ENCODE peak calls at places on chromosome 1, in six cellular contexts. D is PC-9; B is CD4-positive, alpha-beta memory T cell; S is small intestine; P is heart right ventricle; W is fibroblast of lung. O is an unnamed sample.

GRCh38 chr1:202131956-202132821 is 9.5 kb downstream of the GPR37L1 start:
- DNase-seq in W (no peak), S (no peak), D (peak; percentile 57), B (no peak), P (peak; percentile 58), O (no peak)

GRCh38 chr1:238642231-238642630 is 744.1 kb upstream of the CHRM3 start:
- DNase-seq in W (peak; percentile 20), B (no peak), D (no peak), S (no peak), P (no peak), O (no peak)

GRCh38 chr1:241819340-241819866 is 28.6 kb upstream of the EXO1 start:
- DNase-seq in P (no peak), W (no peak), D (no peak), B (no peak), S (no peak), O (no peak)

GRCh38 chr1:58500036-58500435 is 46.5 kb downstream of the OMA1 start:
- DNase-seq in P (no peak), B (no peak), W (no peak), D (no peak), S (no peak), O (no peak)

GRCh38 chr1:40783001-40783905 is at the start of gene KCNQ4:
- DNase-seq in P (peak; percentile 66), W (peak; percentile 12), B (no peak), D (peak; percentile 50), S (peak; percentile 27), O (peak; percentile 42)

GRCh38 chr1:155078496-155079209 is at the start of gene EFNA3:
- DNase-seq in B (peak; percentile 54), D (peak; percentile 73), W (no peak), P (peak; percentile 83), S (peak; percentile 60), O (no peak)

GRCh38 chr1:87683557-87683956 is 354.9 kb downstream of the LMO4 start:
- DNase-seq in B (no peak), P (no peak), S (no peak), W (no peak), D (no peak), O (no peak)

GRCh38 chr1:111621050-111621449 is 1.5 kb downstream of the RAP1A start:
- DNase-seq in B (no peak), W (no peak), P (no peak), S (no peak), D (no peak), O (no peak)

GRCh38 chr1:31447210-31447609 is 34.2 kb downstream of the SERINC2 start:
- DNase-seq in S (no peak), D (no peak), B (no peak), W (no peak), P (no peak), O (no peak)

GRCh38 chr1:112807999-112808398 is 92.9 kb upstream of the PPM1J start:
- DNase-seq in W (no peak), D (no peak), B (no peak), S (no peak), P (no peak), O (no peak)

GRCh38 chr1:87524021-87524754 is 195.5 kb downstream of the LMO4 start:
- DNase-seq in D (no peak), S (no peak), P (no peak), B (no peak), W (no peak), O (no peak)

GRCh38 chr1:72284084-72284397 is 1.7 kb upstream of the NEGR1 start:
- DNase-seq in P (no peak), D (no peak), W (no peak), S (no peak), B (no peak), O (no peak)

GRCh38 chr1:55326496-55326895 is 111.3 kb upstream of the USP24 start:
- DNase-seq in B (no peak), S (no peak), W (no peak), D (no peak), P (no peak), O (no peak)

GRCh38 chr1:205488074-205488723 is 16.3 kb upstream of the CDK18 start:
- DNase-seq in B (peak; percentile 21), W (peak; percentile 67), P (no peak), S (peak; percentile 74), D (peak; percentile 48), O (no peak)

GRCh38 chr1:30929135-30929889 is 20.8 kb upstream of the SDC3 start:
- DNase-seq in P (no peak), D (peak; percentile 37), W (peak; percentile 53), B (peak; percentile 31), S (peak; percentile 38), O (no peak)

GRCh38 chr1:164701221-164701761 is 142.3 kb downstream of the PBX1 start:
- DNase-seq in W (no peak), P (no peak), B (no peak), D (no peak), S (no peak), O (no peak)

GRCh38 chr1:164702216-164702615 is 143.2 kb downstream of the PBX1 start:
- DNase-seq in W (peak; percentile 52), D (no peak), S (no peak), P (no peak), B (no peak), O (no peak)

GRCh38 chr1:164700683-164701082 is 141.7 kb downstream of the PBX1 start:
- DNase-seq in D (no peak), B (no peak), S (no peak), P (no peak), W (no peak), O (no peak)

GRCh38 chr1:164702664-164703063 is 143.7 kb downstream of the PBX1 start:
- DNase-seq in W (no peak), B (no peak), D (no peak), P (no peak), S (no peak), O (no peak)

DNA sequence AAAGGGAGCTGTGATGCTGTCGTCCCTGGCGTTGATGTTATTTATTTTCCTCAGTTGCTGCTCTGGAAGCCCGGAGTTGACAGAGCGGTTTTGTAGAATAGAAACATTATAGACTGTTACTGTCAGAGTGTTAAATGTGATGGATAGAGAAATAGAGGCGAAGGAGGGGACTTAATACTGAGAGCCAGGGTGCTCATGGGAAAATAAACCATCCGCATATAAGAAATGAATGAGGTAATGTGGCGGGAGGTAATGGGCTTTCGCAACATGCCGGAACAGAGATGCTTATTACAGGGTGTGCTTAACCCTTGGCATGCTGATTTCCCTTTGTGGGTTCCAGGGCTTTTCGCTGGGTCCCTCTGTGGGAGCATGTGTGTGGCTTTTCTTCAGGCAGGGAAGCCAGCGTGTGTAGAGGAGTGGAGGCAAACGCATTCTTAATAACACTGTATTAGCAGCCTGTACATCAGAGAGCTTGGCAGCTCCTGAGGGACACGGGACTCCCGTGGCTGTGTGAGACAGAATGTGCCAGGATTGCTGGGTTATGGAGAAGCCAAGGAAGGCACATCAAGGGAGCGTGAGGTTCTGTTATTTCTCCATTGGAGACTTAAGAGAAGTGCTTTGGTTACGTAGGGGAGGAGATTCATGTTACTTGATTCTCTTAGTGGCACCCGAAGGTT is 141.0 kb downstream of the PBX1 start:
- DNase-seq in P (peak; percentile 13), S (no peak), B (no peak), D (no peak), W (peak; percentile 64), O (no peak)
- H3K27ac ChIP-seq in P (no peak overlapping the region), S (no peak overlapping the region), B (no peak overlapping the region), D (no peak overlapping the region), W (no peak overlapping the region), O (no peak overlapping the region)

GRCh38 chr1:153430166-153430553 is 13.8 kb downstream of the S100A7A start:
- DNase-seq in P (no peak), B (no peak), D (no peak), S (no peak), W (no peak), O (no peak)

GRCh38 chr1:153429266-153430165 is 13.2 kb downstream of the S100A7A start:
- DNase-seq in S (no peak), D (no peak), B (no peak), P (no peak), W (no peak), O (no peak)

GRCh38 chr1:153428073-153428638 is 11.8 kb downstream of the S100A7A start:
- DNase-seq in W (no peak), P (no peak), S (no peak), D (no peak), B (no peak), O (no peak)

GRCh38 chr1:153430561-153430960 is 14.2 kb downstream of the S100A7A start:
- DNase-seq in P (no peak), W (no peak), D (no peak), S (no peak), B (no peak), O (no peak)

GRCh38 chr1:153428790-153429189 is 12.5 kb downstream of the S100A7A start:
- DNase-seq in S (no peak), P (no peak), D (no peak), W (no peak), B (no peak), O (no peak)
- H3K27ac ChIP-seq in S (no peak overlapping the region), P (no peak overlapping the region), D (no peak overlapping the region), W (no peak overlapping the region), B (no peak overlapping the region), O (no peak overlapping the region)

GRCh38 chr1:164725401-164725800 is 166.4 kb downstream of the PBX1 start:
- DNase-seq in W (peak; percentile 54), P (no peak), B (no peak), S (no peak), D (no peak), O (no peak)
- H3K27ac ChIP-seq in W (peak overlapping the region; percentile 62), P (no peak overlapping the region), B (no peak overlapping the region), S (no peak overlapping the region), D (no peak overlapping the region), O (no peak overlapping the region)

GRCh38 chr1:3518756-3519155 is 64.3 kb downstream of the ARHGEF16 start:
- DNase-seq in S (no peak), D (no peak), B (no peak), W (no peak), P (no peak), O (no peak)

GRCh38 chr1:3519301-3519885 is 64.9 kb downstream of the ARHGEF16 start:
- DNase-seq in S (no peak), D (no peak), P (no peak), B (no peak), W (no peak), O (no peak)

GRCh38 chr1:3521426-3521825 is 67.0 kb downstream of the ARHGEF16 start:
- DNase-seq in P (no peak), B (no peak), W (no peak), D (no peak), S (no peak), O (no peak)

GRCh38 chr1:3522112-3522511 is 67.6 kb downstream of the ARHGEF16 start:
- DNase-seq in W (no peak), S (no peak), P (no peak), D (no peak), B (no peak), O (no peak)

DNA sequence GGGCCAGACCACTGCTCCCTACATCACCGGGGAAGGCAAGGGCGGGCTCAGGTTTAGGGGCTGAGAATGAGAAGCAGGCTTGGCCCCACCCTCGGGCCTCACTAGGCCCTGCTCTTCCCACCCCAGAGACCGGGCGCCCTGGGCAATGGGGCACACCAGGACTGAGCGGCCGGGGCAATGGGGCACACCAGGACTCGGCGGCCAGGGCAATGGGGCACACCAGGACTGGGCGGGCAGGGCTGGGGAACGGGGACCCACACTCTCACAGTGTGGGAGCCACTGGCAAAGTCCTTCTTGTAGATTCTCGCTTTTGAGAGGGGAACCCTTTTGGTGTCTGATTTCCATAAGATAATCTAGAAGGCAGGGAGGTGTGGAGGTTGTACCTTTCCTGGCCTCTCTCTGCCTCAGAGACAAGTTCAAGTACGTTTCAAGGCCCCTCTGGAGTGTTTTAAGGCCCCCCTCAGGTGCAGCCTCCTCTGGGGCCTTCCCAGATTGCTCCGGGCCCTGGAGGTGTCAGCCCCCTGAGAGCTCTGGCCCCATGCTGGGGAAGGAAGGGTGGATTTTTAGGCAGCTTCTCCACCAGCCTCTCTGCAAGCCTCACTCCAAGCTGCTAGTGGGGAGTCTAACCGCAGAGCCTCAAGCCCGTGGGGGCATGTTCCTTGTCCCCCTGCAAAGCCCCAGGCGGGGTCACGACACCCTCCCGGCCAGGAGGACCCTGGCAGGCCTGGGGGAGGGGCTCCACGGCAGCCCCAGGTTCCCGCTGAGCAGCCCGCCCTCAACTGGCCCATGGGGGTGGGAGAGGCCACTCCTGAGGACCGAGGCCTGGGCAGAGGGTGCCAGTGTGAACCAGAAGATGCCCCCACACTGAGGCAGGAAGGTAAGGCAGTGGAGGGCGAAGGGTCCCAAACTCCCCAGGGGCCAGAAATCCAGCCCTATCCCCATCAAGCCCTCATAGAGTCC is 66.2 kb downstream of the ARHGEF16 start:
- DNase-seq in S (no peak), D (no peak), W (no peak), P (no peak), B (no peak), O (no peak)
- H3K27ac ChIP-seq in S (no peak overlapping the region), D (no peak overlapping the region), W (no peak overlapping the region), P (no peak overlapping the region), B (no peak overlapping the region), O (no peak overlapping the region)

O was measured in HL-60.